ENCODE peak calls at places on chromosome 7, in ten cellular contexts. W is GM23248, Q is H1, G is body of pancreas, V is sigmoid colon, X is fibroblast of lung, E is hepatocyte, S is endodermal cell, H is A549, L is esophagus muscularis mucosa. N is an unnamed sample. For H3K9me3, the result is how much of the 10 kb centered on the place peaks cover.

GRCh38 chr7:29234438-29234837 is 39.9 kb downstream of the CHN2 start:
- DNase-seq in V (no peak), E (no peak), Q (no peak), H (no peak), G (no peak), L (no peak), W (no peak), S (no peak), X (no peak), N (no peak)

GRCh38 chr7:100897111-100897608 is 1.5 kb upstream of the ACHE start:
- DNase-seq in S (peak), E (peak), W (peak), H (no peak), G (peak), Q (no peak), X (no peak), V (no peak), L (no peak), N (peak)

GRCh38 chr7:121371367-121371766 is 24.7 kb downstream of the FAM3C start:
- DNase-seq in X (no peak), H (no peak), G (no peak), W (no peak), E (no peak), V (no peak), S (no peak), Q (no peak), L (no peak), N (no peak)

GRCh38 chr7:91898240-91898992 is 17.9 kb upstream of the MTERF1 start:
- DNase-seq in Q (no peak), H (no peak), W (no peak), S (no peak), E (no peak), V (no peak), X (no peak), G (no peak), L (no peak), N (no peak)

GRCh38 chr7:86970986-86971385 is 88.5 kb downstream of the ELAPOR2 start:
- DNase-seq in W (no peak), S (no peak), V (no peak), L (no peak), X (no peak), Q (no peak), H (no peak), G (no peak), E (no peak), N (no peak)

GRCh38 chr7:99142727-99143521 is 984 bp downstream of the SMURF1 start:
- DNase-seq in V (peak), Q (peak), L (peak), H (peak), G (peak), W (peak), S (peak), X (peak), E (peak), N (peak)

GRCh38 chr7:98568891-98569290 is 48.2 kb upstream of the NPTX2 start:
- DNase-seq in G (peak), W (no peak), E (no peak), X (no peak), Q (no peak), V (peak), L (no peak), S (no peak), H (no peak), N (no peak)

GRCh38 chr7:137978464-137979237 is 23.2 kb downstream of the CREB3L2 start:
- DNase-seq in E (no peak), Q (no peak), H (peak), G (peak), L (no peak), X (peak), V (peak), S (no peak), W (peak), N (no peak)

GRCh38 chr7:122260336-122260735 is 44.2 kb downstream of the FEZF1 start:
- DNase-seq in E (no peak), X (no peak), W (no peak), L (no peak), H (no peak), S (no peak), V (no peak), Q (no peak), G (no peak), N (no peak)

GRCh38 chr7:115356139-115356746 is 434.3 kb downstream of the MDFIC start:
- DNase-seq in H (peak), S (no peak), L (no peak), Q (no peak), G (peak), X (peak), W (peak), V (no peak), E (peak), N (no peak)

GRCh38 chr7:87330942-87331341 is 14.5 kb upstream of the CROT start:
- DNase-seq in E (no peak), W (no peak), L (no peak), X (no peak), H (no peak), Q (no peak), G (no peak), S (peak), V (no peak), N (no peak)

GRCh38 chr7:88361357-88361756 is 54.7 kb upstream of the STEAP4 start:
- DNase-seq in H (no peak), G (no peak), X (no peak), S (no peak), V (no peak), W (no peak), E (no peak), Q (no peak), L (no peak), N (no peak)

GRCh38 chr7:108112683-108113082 is 17.5 kb downstream of the LAMB4 start:
- DNase-seq in X (no peak), V (no peak), H (no peak), E (no peak), Q (no peak), S (no peak), W (no peak), G (no peak), L (peak), N (no peak)

GRCh38 chr7:80488406-80488805 is 23.5 kb downstream of the GNAT3 start:
- DNase-seq in W (peak), H (no peak), E (no peak), Q (no peak), V (no peak), S (no peak), X (peak), G (no peak), L (no peak), N (no peak)

GRCh38 chr7:115851291-115851690 is 179.3 kb downstream of the TFEC start:
- DNase-seq in Q (no peak), E (peak), X (peak), V (no peak), S (no peak), H (peak), G (no peak), W (peak), L (no peak), N (no peak)

GRCh38 chr7:44489955-44490350 is 505 bp downstream of the NUDCD3 start:
- DNase-seq in L (no peak), E (peak), Q (no peak), V (no peak), X (peak), H (no peak), W (peak), G (no peak), S (no peak), N (no peak)

GRCh38 chr7:90119178-90119971 is 34.9 kb upstream of the STEAP1 start:
- DNase-seq in H (peak), X (peak), Q (no peak), W (peak), L (no peak), E (peak), V (peak), G (peak), S (peak), N (no peak)

GRCh38 chr7:104241135-104241534 is 33.3 kb upstream of the ORC5 start:
- DNase-seq in H (no peak), V (no peak), L (no peak), X (no peak), W (no peak), E (no peak), G (no peak), S (no peak), Q (no peak), N (no peak)

GRCh38 chr7:94436018-94436604 is 41.4 kb downstream of the COL1A2 start:
- DNase-seq in L (no peak), Q (peak), S (peak), G (peak), V (peak), X (peak), H (peak), W (peak), E (peak), N (no peak)

GRCh38 chr7:29281782-29282541 is 87.4 kb downstream of the CHN2 start:
- DNase-seq in W (no peak), V (peak), L (no peak), X (peak), E (peak), H (no peak), Q (no peak), S (no peak), G (peak), N (no peak)

GRCh38 chr7:68143345-68143744 is 1146.7 kb downstream of the TYW1 start:
- DNase-seq in L (no peak), X (no peak), E (no peak), V (no peak), S (no peak), Q (no peak), G (no peak), W (no peak), H (no peak), N (no peak)

GRCh38 chr7:50707607-50708006 is 75.1 kb downstream of the GRB10 start:
- DNase-seq in L (no peak), W (no peak), G (no peak), V (no peak), X (no peak), E (no peak), S (no peak), H (no peak), Q (no peak), N (no peak)

GRCh38 chr7:99098824-99099498 is 44.9 kb downstream of the SMURF1 start:
- DNase-seq in W (peak), E (peak), X (peak), L (no peak), S (no peak), H (peak), Q (no peak), V (no peak), G (peak), N (no peak)

GRCh38 chr7:86209036-86209435 is 434.7 kb upstream of the GRM3 start:
- DNase-seq in X (no peak), H (no peak), Q (no peak), W (no peak), L (no peak), G (no peak), V (no peak), S (no peak), E (no peak), N (no peak)

GRCh38 chr7:154430640-154431039 is 378.4 kb downstream of the DPP6 start:
- DNase-seq in X (no peak), E (no peak), G (no peak), W (no peak), V (no peak), Q (no peak), H (no peak), S (no peak), L (no peak), N (no peak)

GRCh38 chr7:140049339-140050024 is 13.3 kb downstream of the PARP12 start:
- DNase-seq in L (peak), E (peak), H (no peak), W (no peak), X (no peak), Q (no peak), G (peak), S (no peak), V (no peak), N (no peak)

GRCh38 chr7:146146866-146147265 is 30.3 kb downstream of the CNTNAP2 start:
- DNase-seq in V (no peak), Q (no peak), S (no peak), X (peak), W (peak), H (no peak), L (no peak), E (no peak), G (no peak), N (no peak)

GRCh38 chr7:31811650-31812461 is 124.8 kb downstream of the PPP1R17 start:
- DNase-seq in S (no peak), W (peak), V (peak), Q (no peak), E (no peak), X (peak), H (no peak), L (no peak), G (peak), N (no peak)

GRCh38 chr7:128053023-128053422 is 21.8 kb upstream of the LRRC4 start:
- DNase-seq in L (no peak), H (no peak), G (peak), W (peak), V (no peak), Q (no peak), E (no peak), S (no peak), X (peak), N (no peak)

GRCh38 chr7:8831386-8831785 is 398.0 kb downstream of the NXPH1 start:
- DNase-seq in W (no peak), X (no peak), E (no peak), S (no peak), L (no peak), G (no peak), Q (no peak), V (no peak), H (no peak), N (no peak)
- H3K9me3 ChIP-seq in W (under half), X (under half), E (under half), S (under half), L (under half), G (under half), Q (under half), V (under half), H (under half), N (under half)

DNA sequence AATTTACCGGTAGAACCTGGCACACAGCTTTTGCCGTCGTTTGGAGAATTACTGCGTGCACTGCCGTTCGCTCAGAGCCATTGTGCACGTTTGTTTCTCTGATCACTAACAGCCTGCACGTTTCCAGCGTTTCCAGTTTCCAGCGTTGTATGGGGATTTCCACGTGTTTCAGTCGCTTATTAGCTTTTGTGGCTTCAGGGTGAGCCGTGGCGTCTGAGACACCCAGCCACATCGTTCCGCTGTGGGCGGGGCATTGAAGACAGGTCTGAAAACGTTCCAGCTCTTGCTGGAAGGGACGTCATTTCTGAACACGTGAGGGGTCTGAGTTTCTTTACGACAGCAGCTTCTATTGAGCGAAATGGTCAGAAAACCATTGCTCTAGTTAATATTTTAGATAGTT is 164.8 kb downstream of the DNAJB6 start:
- DNase-seq in L (no peak), X (no peak), G (no peak), W (no peak), S (peak), E (no peak), H (no peak), Q (no peak), V (peak), N (peak)
- H3K9me3 ChIP-seq in L (under half), X (under half), G (under half), W (under half), S (half or more), E (under half), H (under half), Q (under half), V (under half), N (under half)

GRCh38 chr7:159017741-159018140 is 126.9 kb downstream of the VIPR2 start:
- DNase-seq in E (no peak), X (no peak), L (no peak), H (no peak), G (no peak), V (no peak), W (no peak), Q (no peak), S (no peak), N (no peak)
- H3K9me3 ChIP-seq in E (under half), X (under half), L (under half), H (under half), G (under half), V (under half), W (under half), Q (under half), S (under half), N (under half)

GRCh38 chr7:158406817-158407216 is 180.8 kb downstream of the PTPRN2 start:
- DNase-seq in Q (no peak), W (no peak), H (no peak), L (no peak), X (no peak), G (no peak), V (no peak), E (peak), S (no peak), N (no peak)
- H3K9me3 ChIP-seq in Q (under half), W (under half), H (under half), L (under half), X (under half), G (under half), V (under half), E (under half), S (half or more), N (under half)

DNA sequence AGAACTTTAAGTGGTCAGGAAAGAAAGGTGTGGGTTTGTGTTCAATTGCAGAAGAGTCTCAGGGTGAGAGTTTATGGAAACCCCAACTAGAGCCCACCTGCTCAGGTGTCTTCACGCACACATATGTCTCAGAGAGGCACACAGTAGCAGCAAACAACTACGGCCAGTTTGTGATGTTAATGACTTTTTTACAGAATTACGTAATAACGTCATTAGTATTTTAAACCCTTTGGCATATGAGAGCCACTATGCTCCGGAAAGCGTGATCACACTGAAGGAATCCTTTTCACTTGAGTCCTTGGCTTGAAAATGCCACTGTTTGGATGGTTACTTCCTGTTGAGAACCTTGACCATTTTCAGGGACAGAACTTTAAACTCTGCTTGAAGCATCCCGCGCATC is 204.0 kb downstream of the PTPRN2 start:
- DNase-seq in G (no peak), W (no peak), Q (no peak), H (no peak), S (no peak), E (no peak), V (no peak), L (no peak), X (no peak), N (no peak)
- H3K9me3 ChIP-seq in G (under half), W (under half), Q (under half), H (under half), S (half or more), E (under half), V (under half), L (under half), X (under half), N (under half)

N was measured in T-helper 17 cell.